ENCODE peak calls at places on chromosome 6, in ten cellular contexts. One of them, this sample, is unnamed. For H3K27me3, the result is how much of the 10 kb centered on the place peaks cover.

GRCh38 chr6:111601875-111602274 is 3.8 kb downstream of the TRAF3IP2 start:
- DNase-seq in IMR-90: peak
- DNase-seq in left ventricle myocardium inferior: no peak
- DNase-seq in fibroblast of lung: peak
- DNase-seq in dorsolateral prefrontal cortex: no peak
- DNase-seq in endothelial cell of umbilical vein: peak
- DNase-seq in Peyer's patch: peak
- DNase-seq in brain microvascular endothelial cell: no peak
- DNase-seq in cardiac muscle cell: peak
- DNase-seq in tibial artery: peak
- DNase-seq in this sample: no peak

GRCh38 chr6:75504902-75505233 is 11.3 kb upstream of the FILIP1 start:
- DNase-seq in IMR-90: no peak
- DNase-seq in left ventricle myocardium inferior: no peak
- DNase-seq in fibroblast of lung: no peak
- DNase-seq in dorsolateral prefrontal cortex: no peak
- DNase-seq in endothelial cell of umbilical vein: no peak
- DNase-seq in Peyer's patch: no peak
- DNase-seq in brain microvascular endothelial cell: no peak
- DNase-seq in cardiac muscle cell: peak
- DNase-seq in tibial artery: no peak
- DNase-seq in this sample: no peak

GRCh38 chr6:158033077-158033750 is 51.6 kb downstream of the SYNJ2 start:
- DNase-seq in IMR-90: no peak
- DNase-seq in left ventricle myocardium inferior: peak
- DNase-seq in fibroblast of lung: no peak
- DNase-seq in dorsolateral prefrontal cortex: no peak
- DNase-seq in endothelial cell of umbilical vein: no peak
- DNase-seq in Peyer's patch: no peak
- DNase-seq in brain microvascular endothelial cell: no peak
- DNase-seq in cardiac muscle cell: no peak
- DNase-seq in tibial artery: peak
- DNase-seq in this sample: no peak

GRCh38 chr6:167762259-167762962 is 64.3 kb upstream of the AFDN start:
- DNase-seq in IMR-90: no peak
- DNase-seq in left ventricle myocardium inferior: no peak
- DNase-seq in fibroblast of lung: no peak
- DNase-seq in dorsolateral prefrontal cortex: peak
- DNase-seq in endothelial cell of umbilical vein: no peak
- DNase-seq in Peyer's patch: peak
- DNase-seq in brain microvascular endothelial cell: no peak
- DNase-seq in cardiac muscle cell: peak
- DNase-seq in tibial artery: no peak
- DNase-seq in this sample: no peak

GRCh38 chr6:132399376-132400074 is 1.8 kb downstream of the MOXD1 start:
- DNase-seq in IMR-90: peak
- DNase-seq in left ventricle myocardium inferior: no peak
- DNase-seq in fibroblast of lung: peak
- DNase-seq in dorsolateral prefrontal cortex: no peak
- DNase-seq in endothelial cell of umbilical vein: no peak
- DNase-seq in Peyer's patch: no peak
- DNase-seq in brain microvascular endothelial cell: peak
- DNase-seq in cardiac muscle cell: peak
- DNase-seq in tibial artery: no peak
- DNase-seq in this sample: peak

GRCh38 chr6:127851197-127851596 is 49.7 kb downstream of the THEMIS start:
- DNase-seq in IMR-90: peak
- DNase-seq in left ventricle myocardium inferior: no peak
- DNase-seq in fibroblast of lung: peak
- DNase-seq in dorsolateral prefrontal cortex: no peak
- DNase-seq in endothelial cell of umbilical vein: no peak
- DNase-seq in Peyer's patch: no peak
- DNase-seq in brain microvascular endothelial cell: peak
- DNase-seq in cardiac muscle cell: no peak
- DNase-seq in tibial artery: no peak
- DNase-seq in this sample: peak

GRCh38 chr6:77609106-77609505 is 43.7 kb upstream of the MEI4 start:
- DNase-seq in IMR-90: no peak
- DNase-seq in left ventricle myocardium inferior: no peak
- DNase-seq in fibroblast of lung: no peak
- DNase-seq in dorsolateral prefrontal cortex: no peak
- DNase-seq in endothelial cell of umbilical vein: no peak
- DNase-seq in Peyer's patch: no peak
- DNase-seq in brain microvascular endothelial cell: no peak
- DNase-seq in cardiac muscle cell: no peak
- DNase-seq in tibial artery: no peak
- DNase-seq in this sample: no peak

GRCh38 chr6:99297415-99297814 is 52.1 kb downstream of the FAXC start:
- DNase-seq in IMR-90: no peak
- DNase-seq in left ventricle myocardium inferior: no peak
- DNase-seq in fibroblast of lung: no peak
- DNase-seq in dorsolateral prefrontal cortex: no peak
- DNase-seq in endothelial cell of umbilical vein: no peak
- DNase-seq in Peyer's patch: no peak
- DNase-seq in brain microvascular endothelial cell: no peak
- DNase-seq in cardiac muscle cell: no peak
- DNase-seq in tibial artery: no peak
- DNase-seq in this sample: no peak

GRCh38 chr6:79802657-79803310 is 144.6 kb downstream of the ELOVL4 start:
- DNase-seq in IMR-90: no peak
- DNase-seq in left ventricle myocardium inferior: no peak
- DNase-seq in fibroblast of lung: no peak
- DNase-seq in dorsolateral prefrontal cortex: no peak
- DNase-seq in endothelial cell of umbilical vein: no peak
- DNase-seq in Peyer's patch: no peak
- DNase-seq in brain microvascular endothelial cell: no peak
- DNase-seq in cardiac muscle cell: no peak
- DNase-seq in tibial artery: no peak
- DNase-seq in this sample: no peak

DNA sequence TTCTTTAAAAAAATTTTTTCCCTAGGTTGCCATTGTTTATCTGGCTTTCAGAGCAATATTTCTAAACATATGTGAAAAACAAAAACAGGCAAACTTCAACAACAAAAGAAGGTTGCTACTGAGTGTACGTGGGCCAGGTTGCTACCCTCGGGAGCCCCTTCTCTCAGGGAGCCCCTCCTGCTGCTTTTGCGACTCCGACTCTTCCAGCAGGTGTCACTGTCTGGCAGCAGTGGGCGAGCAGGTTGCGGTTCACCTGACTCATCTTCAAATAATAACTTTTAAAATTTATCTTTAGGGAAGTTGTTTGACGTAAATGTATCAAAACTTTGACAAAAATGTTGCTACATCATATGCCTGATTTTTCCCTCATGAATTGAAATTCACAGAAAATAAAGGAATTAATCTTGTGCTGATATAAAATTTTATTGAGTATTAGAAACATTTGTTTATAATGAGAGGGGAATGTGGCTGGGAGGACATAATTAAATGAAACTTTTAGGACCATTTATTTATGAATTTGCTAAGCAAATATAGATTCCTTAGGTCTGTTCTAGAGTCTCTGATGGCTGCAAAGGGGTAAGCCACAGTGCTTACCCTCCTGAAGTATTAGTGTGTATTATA is 138.8 kb downstream of the HIVEP1 start:
- DNase-seq in IMR-90: no peak
- DNase-seq in left ventricle myocardium inferior: no peak
- DNase-seq in fibroblast of lung: peak
- DNase-seq in dorsolateral prefrontal cortex: peak
- DNase-seq in endothelial cell of umbilical vein: no peak
- DNase-seq in Peyer's patch: peak
- DNase-seq in brain microvascular endothelial cell: no peak
- DNase-seq in cardiac muscle cell: no peak
- DNase-seq in tibial artery: no peak
- DNase-seq in this sample: no peak
- H3K27ac ChIP-seq in IMR-90: no peak
- H3K27ac ChIP-seq in left ventricle myocardium inferior: no peak
- H3K27ac ChIP-seq in fibroblast of lung: no peak
- H3K27ac ChIP-seq in dorsolateral prefrontal cortex: peak
- H3K27ac ChIP-seq in endothelial cell of umbilical vein: no peak
- H3K27ac ChIP-seq in Peyer's patch: no peak
- H3K27ac ChIP-seq in brain microvascular endothelial cell: no peak
- H3K27ac ChIP-seq in cardiac muscle cell: no peak
- H3K27ac ChIP-seq in tibial artery: no peak
- H3K27ac ChIP-seq in this sample: no peak

DNA sequence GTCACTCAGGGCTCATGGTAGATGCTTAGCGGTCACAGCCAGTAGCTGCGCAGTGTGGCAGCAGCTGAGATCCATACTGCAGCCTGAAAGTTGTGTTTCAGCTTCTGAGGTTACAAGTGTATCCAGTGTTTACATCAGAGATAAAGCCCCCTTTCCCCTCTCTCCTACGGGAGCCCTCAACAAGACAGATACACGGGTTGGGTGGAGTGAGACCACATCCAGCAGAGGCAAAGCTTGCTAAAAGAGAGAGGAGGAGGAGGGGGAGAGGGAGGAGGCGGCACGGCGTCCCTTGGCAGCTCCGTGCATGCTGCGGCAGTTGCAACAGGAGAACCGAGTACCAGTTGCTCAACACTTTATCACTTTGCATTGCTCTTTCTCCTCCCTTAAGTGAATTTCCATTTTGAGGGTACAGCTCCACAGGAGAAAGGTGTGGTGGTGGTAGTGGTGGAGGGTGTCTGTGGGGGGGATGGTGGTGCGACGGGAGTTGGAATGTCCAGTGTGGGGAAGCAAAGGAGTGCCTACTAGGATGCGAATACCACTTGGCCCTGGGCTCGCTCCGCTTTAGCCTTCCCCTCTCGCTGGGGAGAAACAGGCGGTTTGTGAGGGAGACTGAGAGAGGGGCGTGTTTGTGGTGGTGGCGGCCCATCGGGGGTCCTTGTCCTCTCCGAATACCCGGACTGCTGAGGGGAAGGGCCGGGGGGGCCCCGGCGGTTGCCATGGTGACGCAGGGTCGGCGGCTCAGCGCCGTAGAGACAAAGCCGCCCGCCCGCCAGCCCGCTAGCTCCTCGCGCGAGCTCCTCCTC is 405 bp upstream of the RNF182 start:
- DNase-seq in IMR-90: peak
- DNase-seq in left ventricle myocardium inferior: peak
- DNase-seq in fibroblast of lung: peak
- DNase-seq in dorsolateral prefrontal cortex: no peak
- DNase-seq in endothelial cell of umbilical vein: peak
- DNase-seq in Peyer's patch: no peak
- DNase-seq in brain microvascular endothelial cell: peak
- DNase-seq in cardiac muscle cell: peak
- DNase-seq in tibial artery: peak
- DNase-seq in this sample: no peak
- H3K27me3 ChIP-seq in IMR-90: under half
- H3K27me3 ChIP-seq in left ventricle myocardium inferior: half or more
- H3K27me3 ChIP-seq in fibroblast of lung: under half
- H3K27me3 ChIP-seq in dorsolateral prefrontal cortex: under half
- H3K27me3 ChIP-seq in endothelial cell of umbilical vein: half or more
- H3K27me3 ChIP-seq in Peyer's patch: under half
- H3K27me3 ChIP-seq in brain microvascular endothelial cell: under half
- H3K27me3 ChIP-seq in cardiac muscle cell: under half
- H3K27me3 ChIP-seq in tibial artery: under half
- H3K27me3 ChIP-seq in this sample: half or more

GRCh38 chr6:28683945-28684538 is 158.4 kb downstream of the GPX5 start:
- DNase-seq in IMR-90: peak
- DNase-seq in left ventricle myocardium inferior: no peak
- DNase-seq in fibroblast of lung: peak
- DNase-seq in dorsolateral prefrontal cortex: no peak
- DNase-seq in endothelial cell of umbilical vein: peak
- DNase-seq in Peyer's patch: no peak
- DNase-seq in brain microvascular endothelial cell: no peak
- DNase-seq in cardiac muscle cell: peak
- DNase-seq in tibial artery: no peak
- DNase-seq in this sample: no peak
- TF ChIP-seq CTCF in IMR-90: peak
- TF ChIP-seq CTCF in left ventricle myocardium inferior: peak
- TF ChIP-seq CTCF in fibroblast of lung: peak
- TF ChIP-seq CTCF in dorsolateral prefrontal cortex: peak
- TF ChIP-seq CTCF in endothelial cell of umbilical vein: peak
- TF ChIP-seq CTCF in Peyer's patch: peak
- TF ChIP-seq CTCF in brain microvascular endothelial cell: peak
- TF ChIP-seq CTCF in cardiac muscle cell: peak
- TF ChIP-seq CTCF in tibial artery: peak
- TF ChIP-seq CTCF in this sample: peak

GRCh38 chr6:41583576-41583975 is 37.4 kb downstream of the FOXP4 start:
- DNase-seq in IMR-90: no peak
- DNase-seq in left ventricle myocardium inferior: no peak
- DNase-seq in fibroblast of lung: no peak
- DNase-seq in dorsolateral prefrontal cortex: no peak
- DNase-seq in endothelial cell of umbilical vein: no peak
- DNase-seq in Peyer's patch: no peak
- DNase-seq in brain microvascular endothelial cell: no peak
- DNase-seq in cardiac muscle cell: no peak
- DNase-seq in tibial artery: no peak
- DNase-seq in this sample: no peak
- H3K27ac ChIP-seq in IMR-90: no peak
- H3K27ac ChIP-seq in left ventricle myocardium inferior: peak
- H3K27ac ChIP-seq in fibroblast of lung: no peak
- H3K27ac ChIP-seq in dorsolateral prefrontal cortex: no peak
- H3K27ac ChIP-seq in endothelial cell of umbilical vein: no peak
- H3K27ac ChIP-seq in Peyer's patch: no peak
- H3K27ac ChIP-seq in brain microvascular endothelial cell: no peak
- H3K27ac ChIP-seq in cardiac muscle cell: peak
- H3K27ac ChIP-seq in tibial artery: no peak
- H3K27ac ChIP-seq in this sample: no peak

This sample was measured in foreskin keratinocyte.